ENCODE peak calls at places on chromosomes 11 and 22, in nine cellular contexts. G is SK-N-SH; C is fibroblast of pulmonary artery; J is GM06990; P is sigmoid colon; Q is activated T-cell treated with anti-CD3 and anti-CD28 coated beads, Interleukin-2, amount 50 U/mL, for 72 hours; K is cardiac muscle cell; R is HFFc6; U is epithelial cell of prostate. L is an unnamed sample.

GRCh38 chr22:20663137-20663828 is 110.6 kb upstream of the SERPIND1 start:
- DNase-seq in G (no peak), C (no peak), J (no peak), P (no peak), Q (no peak), K (no peak), R (no peak), U (peak; percentile 55), L (no peak)

GRCh38 chr11:75562048-75562835 is at the start of gene SERPINH1:
- DNase-seq in G (peak; percentile 95), C (peak; percentile 91), J (peak; percentile 66), P (peak; percentile 97), Q (peak; percentile 81), K (peak; percentile 91), R (peak; percentile 84), U (no peak), L (peak; percentile 84)

GRCh38 chr11:12394601-12395000 is 17.2 kb downstream of the PARVA start:
- DNase-seq in G (no peak), C (no peak), J (no peak), P (no peak), Q (no peak), K (no peak), R (no peak), U (no peak), L (no peak)

GRCh38 chr22:23896166-23896522 is 2.0 kb downstream of the MIF start:
- DNase-seq in G (no peak), C (no peak), J (no peak), P (no peak), Q (no peak), K (no peak), R (no peak), U (no peak), L (no peak)

GRCh38 chr22:28112548-28113043 is 193.5 kb upstream of the PITPNB start:
- DNase-seq in G (peak; percentile 47), C (peak; percentile 69), J (no peak), P (peak; percentile 68), Q (no peak), K (peak; percentile 68), R (peak; percentile 52), U (no peak), L (peak; percentile 45)

GRCh38 chr22:36610056-36610455 is 81.1 kb upstream of the EIF3D start:
- DNase-seq in G (no peak), C (no peak), J (no peak), P (no peak), Q (no peak), K (no peak), R (no peak), U (no peak), L (no peak)

GRCh38 chr11:17413414-17414316 is 25.2 kb upstream of the KCNJ11 start:
- DNase-seq in G (no peak), C (no peak), J (no peak), P (no peak), Q (no peak), K (no peak), R (no peak), U (no peak), L (no peak)

GRCh38 chr11:19450282-19450681 is 209.5 kb upstream of the E2F8 start:
- DNase-seq in G (no peak), C (no peak), J (no peak), P (no peak), Q (no peak), K (no peak), R (no peak), U (no peak), L (no peak)

GRCh38 chr11:102309621-102310541 is 7.4 kb upstream of the BIRC3 start:
- DNase-seq in G (no peak), C (no peak), J (no peak), P (no peak), Q (no peak), K (no peak), R (no peak), U (no peak), L (no peak)

GRCh38 chr11:72673284-72673942 is 809 bp downstream of the PDE2A start:
- DNase-seq in G (no peak), C (no peak), J (no peak), P (no peak), Q (no peak), K (peak; percentile 79), R (no peak), U (no peak), L (no peak)

GRCh38 chr11:81707881-81708280 is 1025.8 kb downstream of the FAM181B start:
- DNase-seq in G (peak; percentile 1), C (no peak), J (no peak), P (no peak), Q (no peak), K (no peak), R (no peak), U (no peak), L (no peak)

GRCh38 chr11:111417766-111418435 is 38.8 kb upstream of the POU2AF1 start:
- DNase-seq in G (no peak), C (peak; percentile 55), J (peak; percentile 59), P (peak; percentile 94), Q (no peak), K (no peak), R (no peak), U (no peak), L (peak; percentile 31)

GRCh38 chr11:92329644-92330043 is 105.0 kb downstream of the FAT3 start:
- DNase-seq in G (no peak), C (peak; percentile 25), J (no peak), P (no peak), Q (no peak), K (no peak), R (no peak), U (peak; percentile 66), L (peak; percentile 20)

GRCh38 chr11:65501530-65502273 is 2.9 kb downstream of the MALAT1 start:
- DNase-seq in G (no peak), C (peak; percentile 77), J (no peak), P (peak; percentile 52), Q (no peak), K (no peak), R (peak; percentile 64), U (no peak), L (peak; percentile 44)

GRCh38 chr11:75851203-75851602 is 36.2 kb downstream of the UVRAG start:
- DNase-seq in G (no peak), C (peak; percentile 59), J (no peak), P (no peak), Q (no peak), K (no peak), R (peak; percentile 20), U (no peak), L (peak; percentile 18)

GRCh38 chr11:99791354-99791753 is 770.6 kb downstream of the CNTN5 start:
- DNase-seq in G (no peak), C (no peak), J (no peak), P (no peak), Q (no peak), K (no peak), R (no peak), U (no peak), L (no peak)

GRCh38 chr11:104333977-104334376 is 170.0 kb upstream of the PDGFD start:
- DNase-seq in G (no peak), C (no peak), J (no peak), P (no peak), Q (no peak), K (no peak), R (no peak), U (no peak), L (no peak)

GRCh38 chr11:68044898-68045351 is 6.1 kb downstream of the TCIRG1 start:
- DNase-seq in G (peak; percentile 31), C (no peak), J (no peak), P (no peak), Q (no peak), K (no peak), R (no peak), U (no peak), L (no peak)

GRCh38 chr11:84396521-84396920 is 1110.4 kb upstream of the CCDC90B start:
- DNase-seq in G (no peak), C (peak; percentile 3), J (no peak), P (no peak), Q (no peak), K (no peak), R (no peak), U (no peak), L (no peak)

GRCh38 chr22:26103023-26103422 is 66.2 kb upstream of the SEZ6L start:
- DNase-seq in G (no peak), C (no peak), J (no peak), P (no peak), Q (no peak), K (no peak), R (no peak), U (no peak), L (no peak)

GRCh38 chr11:116101737-116102275 is 597.6 kb upstream of the CADM1 start:
- DNase-seq in G (no peak), C (no peak), J (no peak), P (no peak), Q (no peak), K (no peak), R (no peak), U (no peak), L (no peak)

L was measured in brain microvascular endothelial cell.